ENCODE peak calls at places on chromosomes 7 and 10, in nine cellular contexts. One of them, this sample, is unnamed.

GRCh38 chr7:120860151-120860550 is 2.2 kb upstream of the TSPAN12 start:
- DNase-seq in transverse colon: no peak
- DNase-seq in breast epithelium: no peak
- DNase-seq in spleen: no peak
- DNase-seq in HepG2: no peak
- DNase-seq in vagina: no peak
- DNase-seq in Panc1: no peak
- DNase-seq in K562: no peak
- DNase-seq in GM12892: no peak
- DNase-seq in this sample: no peak

GRCh38 chr7:129347330-129347729 is 86.9 kb upstream of the STRIP2 start:
- DNase-seq in HepG2: no peak
- DNase-seq in spleen: no peak
- DNase-seq in GM12892: no peak
- DNase-seq in Panc1: no peak
- DNase-seq in transverse colon: no peak
- DNase-seq in breast epithelium: no peak
- DNase-seq in vagina: no peak
- DNase-seq in K562: no peak
- DNase-seq in this sample: no peak

GRCh38 chr7:33841658-33842057 is 63.7 kb upstream of the BMPER start:
- DNase-seq in GM12892: no peak
- DNase-seq in vagina: no peak
- DNase-seq in HepG2: no peak
- DNase-seq in breast epithelium: no peak
- DNase-seq in transverse colon: no peak
- DNase-seq in spleen: no peak
- DNase-seq in Panc1: no peak
- DNase-seq in K562: no peak
- DNase-seq in this sample: no peak

GRCh38 chr10:23384364-23384763 is 39.8 kb upstream of the C10orf67 start:
- DNase-seq in transverse colon: no peak
- DNase-seq in Panc1: no peak
- DNase-seq in breast epithelium: no peak
- DNase-seq in GM12892: no peak
- DNase-seq in vagina: no peak
- DNase-seq in spleen: no peak
- DNase-seq in HepG2: no peak
- DNase-seq in K562: no peak
- DNase-seq in this sample: no peak

GRCh38 chr7:107157091-107157490 is 11.7 kb upstream of the HBP1 start:
- DNase-seq in HepG2: no peak
- DNase-seq in transverse colon: no peak
- DNase-seq in breast epithelium: no peak
- DNase-seq in spleen: no peak
- DNase-seq in K562: no peak
- DNase-seq in GM12892: no peak
- DNase-seq in vagina: no peak
- DNase-seq in Panc1: no peak
- DNase-seq in this sample: no peak

GRCh38 chr7:87152897-87153641 is 816 bp downstream of the DMTF1 start:
- DNase-seq in GM12892: no peak
- DNase-seq in Panc1: no peak
- DNase-seq in transverse colon: peak
- DNase-seq in K562: no peak
- DNase-seq in vagina: no peak
- DNase-seq in HepG2: peak
- DNase-seq in breast epithelium: peak
- DNase-seq in spleen: peak
- DNase-seq in this sample: peak

GRCh38 chr10:130485958-130486680 is 349.9 kb downstream of the GLRX3 start:
- DNase-seq in transverse colon: no peak
- DNase-seq in breast epithelium: peak
- DNase-seq in GM12892: no peak
- DNase-seq in K562: no peak
- DNase-seq in vagina: no peak
- DNase-seq in Panc1: no peak
- DNase-seq in spleen: no peak
- DNase-seq in HepG2: no peak
- DNase-seq in this sample: no peak

GRCh38 chr10:114724295-114724694 is 66.2 kb upstream of the ABLIM1 start:
- DNase-seq in HepG2: no peak
- DNase-seq in transverse colon: no peak
- DNase-seq in breast epithelium: no peak
- DNase-seq in spleen: no peak
- DNase-seq in vagina: no peak
- DNase-seq in K562: no peak
- DNase-seq in Panc1: no peak
- DNase-seq in GM12892: no peak
- DNase-seq in this sample: no peak

GRCh38 chr10:46236941-46237681 is 49.7 kb upstream of the ANTXRL start:
- DNase-seq in transverse colon: no peak
- DNase-seq in Panc1: no peak
- DNase-seq in spleen: peak
- DNase-seq in HepG2: no peak
- DNase-seq in K562: no peak
- DNase-seq in breast epithelium: no peak
- DNase-seq in vagina: peak
- DNase-seq in GM12892: no peak
- DNase-seq in this sample: no peak

GRCh38 chr10:131242007-131242406 is 69.5 kb downstream of the TCERG1L start:
- DNase-seq in spleen: peak
- DNase-seq in K562: peak
- DNase-seq in vagina: no peak
- DNase-seq in breast epithelium: no peak
- DNase-seq in HepG2: peak
- DNase-seq in Panc1: no peak
- DNase-seq in GM12892: no peak
- DNase-seq in transverse colon: no peak
- DNase-seq in this sample: no peak

GRCh38 chr10:71797533-71798307 is 24.4 kb upstream of the VSIR start:
- DNase-seq in HepG2: no peak
- DNase-seq in K562: peak
- DNase-seq in Panc1: no peak
- DNase-seq in breast epithelium: no peak
- DNase-seq in transverse colon: no peak
- DNase-seq in GM12892: no peak
- DNase-seq in vagina: no peak
- DNase-seq in spleen: no peak
- DNase-seq in this sample: no peak

GRCh38 chr10:112383325-112383724 is 9.4 kb downstream of the ACSL5 start:
- DNase-seq in spleen: no peak
- DNase-seq in Panc1: no peak
- DNase-seq in HepG2: peak
- DNase-seq in breast epithelium: no peak
- DNase-seq in GM12892: no peak
- DNase-seq in vagina: no peak
- DNase-seq in K562: peak
- DNase-seq in transverse colon: peak
- DNase-seq in this sample: no peak

GRCh38 chr10:19819419-19820033 is 3.3 kb downstream of the PLXDC2 start:
- DNase-seq in transverse colon: peak
- DNase-seq in Panc1: peak
- DNase-seq in spleen: no peak
- DNase-seq in HepG2: peak
- DNase-seq in GM12892: no peak
- DNase-seq in K562: peak
- DNase-seq in vagina: no peak
- DNase-seq in breast epithelium: no peak
- DNase-seq in this sample: peak

GRCh38 chr10:105611244-105611798 is 970.2 kb downstream of the SORCS3 start:
- DNase-seq in K562: no peak
- DNase-seq in transverse colon: no peak
- DNase-seq in breast epithelium: no peak
- DNase-seq in HepG2: no peak
- DNase-seq in spleen: no peak
- DNase-seq in GM12892: no peak
- DNase-seq in Panc1: no peak
- DNase-seq in vagina: no peak
- DNase-seq in this sample: no peak
- TF ChIP-seq POLR2AphosphoS5 in K562: no peak
- TF ChIP-seq POLR2AphosphoS5 in transverse colon: no peak
- TF ChIP-seq POLR2AphosphoS5 in breast epithelium: no peak
- TF ChIP-seq POLR2AphosphoS5 in HepG2: no peak
- TF ChIP-seq POLR2AphosphoS5 in spleen: no peak
- TF ChIP-seq POLR2AphosphoS5 in GM12892: no peak
- TF ChIP-seq POLR2AphosphoS5 in Panc1: no peak
- TF ChIP-seq POLR2AphosphoS5 in vagina: no peak
- TF ChIP-seq POLR2AphosphoS5 in this sample: no peak

GRCh38 chr7:192035-192649 is at the start of gene FAM20C:
- DNase-seq in HepG2: no peak
- DNase-seq in breast epithelium: peak
- DNase-seq in spleen: peak
- DNase-seq in K562: peak
- DNase-seq in vagina: no peak
- DNase-seq in GM12892: no peak
- DNase-seq in transverse colon: peak
- DNase-seq in Panc1: no peak
- DNase-seq in this sample: peak
- TF ChIP-seq POLR2AphosphoS5 in HepG2: peak
- TF ChIP-seq POLR2AphosphoS5 in breast epithelium: peak
- TF ChIP-seq POLR2AphosphoS5 in spleen: peak
- TF ChIP-seq POLR2AphosphoS5 in K562: no peak
- TF ChIP-seq POLR2AphosphoS5 in vagina: peak
- TF ChIP-seq POLR2AphosphoS5 in GM12892: no peak
- TF ChIP-seq POLR2AphosphoS5 in transverse colon: peak
- TF ChIP-seq POLR2AphosphoS5 in Panc1: peak
- TF ChIP-seq POLR2AphosphoS5 in this sample: peak

DNA sequence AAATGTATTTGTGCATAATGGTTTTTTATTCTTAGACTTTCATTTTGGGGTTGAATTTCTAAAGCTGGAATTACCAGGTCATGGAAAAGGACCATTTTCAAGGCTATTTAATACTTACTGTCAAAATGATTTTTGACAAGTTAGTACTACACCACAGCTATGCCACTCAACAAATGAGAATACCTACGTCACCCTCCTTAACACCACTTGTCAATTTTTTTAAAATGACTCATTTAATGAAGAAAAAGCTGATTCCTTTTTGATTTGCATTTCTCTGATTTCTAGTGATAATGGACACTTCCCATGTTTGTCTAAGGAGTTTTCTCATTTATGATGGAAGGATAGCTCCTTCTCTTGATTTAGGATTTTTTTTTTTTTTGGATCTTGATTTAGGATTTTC is 63.3 kb downstream of the VSTM4 start:
- DNase-seq in Panc1: no peak
- DNase-seq in spleen: no peak
- DNase-seq in GM12892: no peak
- DNase-seq in transverse colon: no peak
- DNase-seq in HepG2: no peak
- DNase-seq in vagina: no peak
- DNase-seq in K562: no peak
- DNase-seq in breast epithelium: no peak
- DNase-seq in this sample: no peak
- TF ChIP-seq POLR2AphosphoS5 in Panc1: no peak
- TF ChIP-seq POLR2AphosphoS5 in spleen: no peak
- TF ChIP-seq POLR2AphosphoS5 in GM12892: no peak
- TF ChIP-seq POLR2AphosphoS5 in transverse colon: no peak
- TF ChIP-seq POLR2AphosphoS5 in HepG2: no peak
- TF ChIP-seq POLR2AphosphoS5 in vagina: no peak
- TF ChIP-seq POLR2AphosphoS5 in K562: no peak
- TF ChIP-seq POLR2AphosphoS5 in breast epithelium: no peak
- TF ChIP-seq POLR2AphosphoS5 in this sample: no peak

DNA sequence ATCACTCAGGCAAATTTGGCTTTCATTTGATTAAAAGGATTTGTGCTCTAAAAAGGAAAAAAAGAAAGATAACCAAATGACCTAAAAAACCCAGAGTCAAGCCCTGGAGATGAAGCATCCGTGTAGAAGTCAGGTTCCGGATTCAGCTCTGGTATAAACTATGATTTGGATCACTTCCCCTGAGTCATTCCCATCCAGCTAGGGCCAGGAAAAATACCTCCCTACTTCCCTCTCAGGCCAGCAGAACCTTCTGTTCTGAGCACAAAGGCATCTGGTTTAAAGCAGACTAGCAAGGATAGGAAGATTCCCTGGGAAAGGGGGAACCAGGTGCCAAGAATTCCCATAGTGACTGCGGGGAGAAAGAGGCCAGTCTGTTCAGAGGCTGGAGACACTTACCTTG is 25.7 kb upstream of the NDST2 start:
- DNase-seq in HepG2: no peak
- DNase-seq in K562: no peak
- DNase-seq in breast epithelium: no peak
- DNase-seq in GM12892: no peak
- DNase-seq in vagina: no peak
- DNase-seq in spleen: no peak
- DNase-seq in transverse colon: no peak
- DNase-seq in Panc1: no peak
- DNase-seq in this sample: no peak
- TF ChIP-seq POLR2AphosphoS5 in HepG2: no peak
- TF ChIP-seq POLR2AphosphoS5 in K562: no peak
- TF ChIP-seq POLR2AphosphoS5 in breast epithelium: no peak
- TF ChIP-seq POLR2AphosphoS5 in GM12892: no peak
- TF ChIP-seq POLR2AphosphoS5 in vagina: no peak
- TF ChIP-seq POLR2AphosphoS5 in spleen: no peak
- TF ChIP-seq POLR2AphosphoS5 in transverse colon: no peak
- TF ChIP-seq POLR2AphosphoS5 in Panc1: no peak
- TF ChIP-seq POLR2AphosphoS5 in this sample: peak

GRCh38 chr10:125231116-125231812 is 70.9 kb upstream of the CTBP2 start:
- DNase-seq in GM12892: no peak
- DNase-seq in transverse colon: no peak
- DNase-seq in Panc1: no peak
- DNase-seq in K562: no peak
- DNase-seq in spleen: peak
- DNase-seq in vagina: no peak
- DNase-seq in breast epithelium: no peak
- DNase-seq in HepG2: no peak
- DNase-seq in this sample: no peak
- TF ChIP-seq POLR2AphosphoS5 in GM12892: no peak
- TF ChIP-seq POLR2AphosphoS5 in transverse colon: no peak
- TF ChIP-seq POLR2AphosphoS5 in Panc1: no peak
- TF ChIP-seq POLR2AphosphoS5 in K562: no peak
- TF ChIP-seq POLR2AphosphoS5 in spleen: no peak
- TF ChIP-seq POLR2AphosphoS5 in vagina: peak
- TF ChIP-seq POLR2AphosphoS5 in breast epithelium: no peak
- TF ChIP-seq POLR2AphosphoS5 in HepG2: no peak
- TF ChIP-seq POLR2AphosphoS5 in this sample: no peak

This sample was measured in prostate gland.